ENCODE peak calls at places on chromosome 14, in nine cellular contexts. Z, L, T, S, W, D, J, I and O are unnamed samples.

GRCh38 chr14:74049886-74050495 is 30.8 kb downstream of the BBOF1 start:
- DNase-seq in L (no peak), D (no peak), J (peak; percentile 6), Z (no peak), I (no peak), T (no peak), W (no peak), S (no peak), O (no peak)

GRCh38 chr14:20989464-20989786 is 355 bp upstream of the METTL17 start:
- DNase-seq in L (no peak), Z (no peak), J (no peak), S (no peak), W (no peak), D (no peak), I (no peak), T (no peak), O (no peak)

GRCh38 chr14:72781476-72782181 is 112.3 kb downstream of the DPF3 start:
- DNase-seq in T (peak; percentile 56), W (peak; percentile 14), I (no peak), L (peak; percentile 53), D (peak; percentile 83), Z (peak; percentile 16), J (peak; percentile 67), S (peak; percentile 47), O (no peak)

GRCh38 chr14:55103005-55103640 is 25.9 kb upstream of the LGALS3 start:
- DNase-seq in S (peak; percentile 79), D (peak; percentile 96), Z (peak; percentile 97), T (peak; percentile 97), J (peak; percentile 99), L (peak; percentile 97), I (peak; percentile 88), W (peak; percentile 96), O (peak; percentile 36)

GRCh38 chr14:65588426-65589140 is 176.1 kb downstream of the FUT8 start:
- DNase-seq in J (peak; percentile 17), S (no peak), D (peak; percentile 28), L (peak; percentile 44), I (no peak), Z (no peak), T (no peak), W (no peak), O (no peak)

GRCh38 chr14:75123991-75124390 is 2.9 kb downstream of the NEK9 start:
- DNase-seq in I (no peak), L (peak; percentile 84), J (peak; percentile 86), Z (peak; percentile 80), D (peak; percentile 73), W (no peak), S (peak; percentile 62), T (no peak), O (no peak)

GRCh38 chr14:52182853-52183252 is 84.6 kb upstream of the PTGDR start:
- DNase-seq in W (no peak), J (no peak), S (no peak), Z (no peak), L (no peak), D (no peak), T (no peak), I (no peak), O (no peak)

GRCh38 chr14:49505026-49505766 is 81.0 kb downstream of the RPS29 start:
- DNase-seq in Z (no peak), T (no peak), S (no peak), W (peak; percentile 83), I (no peak), L (no peak), D (no peak), J (no peak), O (no peak)

GRCh38 chr14:74792249-74793039 is 29.3 kb downstream of the YLPM1 start:
- DNase-seq in W (no peak), T (no peak), L (peak; percentile 28), I (no peak), Z (no peak), S (no peak), J (peak; percentile 15), D (no peak), O (no peak)

GRCh38 chr14:23095196-23096108 is at the start of gene C14orf119:
- DNase-seq in D (peak; percentile 100), Z (peak; percentile 100), W (peak; percentile 98), L (peak; percentile 100), I (peak; percentile 100), J (peak; percentile 99), S (peak; percentile 100), T (peak; percentile 100), O (peak; percentile 100)

GRCh38 chr14:50342211-50343080 is 30.3 kb downstream of the DMAC2L start:
- DNase-seq in J (peak; percentile 79), I (peak; percentile 76), T (peak; percentile 89), L (peak; percentile 81), S (peak; percentile 84), Z (peak; percentile 30), W (peak; percentile 17), D (peak; percentile 64), O (peak; percentile 30)

GRCh38 chr14:59897757-59898383 is 22.1 kb upstream of the LRRC9 start:
- DNase-seq in L (peak; percentile 41), D (peak; percentile 51), J (peak; percentile 25), W (peak; percentile 58), I (no peak), Z (peak; percentile 73), T (no peak), S (peak; percentile 25), O (peak; percentile 23)

GRCh38 chr14:96741151-96741977 is 55.8 kb upstream of the VRK1 start:
- DNase-seq in T (peak; percentile 89), D (peak; percentile 38), J (peak; percentile 12), L (peak; percentile 56), S (peak; percentile 37), W (peak; percentile 81), I (no peak), Z (peak; percentile 43), O (peak; percentile 88)

GRCh38 chr14:94037954-94038353 is 11.8 kb downstream of the OTUB2 start:
- DNase-seq in W (no peak), S (no peak), J (no peak), D (no peak), I (no peak), Z (no peak), L (no peak), T (no peak), O (no peak)

DNA sequence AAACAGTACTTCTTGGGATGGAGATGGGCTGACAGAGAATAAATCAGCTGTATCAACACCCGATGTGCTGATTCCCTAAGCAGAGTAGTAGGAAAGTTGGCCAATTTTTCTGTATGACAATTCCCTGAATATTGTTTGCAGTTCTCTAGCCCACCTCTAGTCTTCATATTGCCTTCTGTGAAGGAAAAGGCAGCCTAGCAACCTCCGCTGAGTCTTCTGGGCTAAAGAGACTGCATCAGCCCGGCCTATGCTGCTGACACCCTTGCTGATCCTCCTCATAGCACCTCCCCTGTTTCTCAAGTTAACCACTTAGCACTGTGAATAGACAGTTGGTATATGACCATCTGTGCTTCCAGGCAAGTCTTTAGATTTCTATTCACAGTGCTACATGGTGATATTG is 161.1 kb upstream of the EGLN3 start:
- DNase-seq in I (no peak), D (no peak), T (no peak), W (no peak), S (no peak), J (no peak), L (no peak), Z (no peak), O (no peak)
- TF ChIP-seq CTCF in I (no peak), D (no peak), T (no peak), W (no peak), S (no peak), J (peak; percentile 5), L (no peak), Z (no peak), O (no peak)

DNA sequence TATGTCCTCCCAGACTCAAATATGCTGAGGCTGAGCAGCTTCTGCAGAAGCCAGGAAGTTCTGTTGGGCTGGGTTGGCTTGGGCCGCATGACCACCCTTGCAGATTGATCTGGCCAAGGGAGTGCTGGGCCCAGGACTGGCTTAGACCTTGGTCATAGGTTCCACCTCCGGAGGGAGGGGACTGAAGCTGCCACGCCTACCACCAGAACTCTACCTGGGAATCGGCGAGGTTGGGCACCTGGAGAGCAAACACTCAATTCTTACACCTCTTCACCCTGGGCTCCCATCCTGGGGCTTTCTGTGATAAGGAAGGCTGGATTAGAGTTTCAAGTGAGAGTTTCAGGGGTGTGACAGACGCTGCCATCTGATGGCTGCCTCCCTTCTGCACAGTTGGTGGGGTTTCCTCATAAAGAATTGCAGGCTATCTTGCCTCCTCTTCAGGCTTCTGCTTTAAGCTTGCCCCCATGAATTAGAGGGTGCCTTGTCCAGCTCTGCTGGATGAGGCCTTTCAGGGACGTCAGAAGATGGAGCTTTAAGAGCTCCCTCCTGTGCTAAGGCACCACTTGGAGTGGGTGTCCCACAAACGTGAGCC is 5.8 kb downstream of the SLC24A4 start:
- DNase-seq in D (no peak), L (no peak), S (no peak), J (no peak), Z (no peak), I (no peak), T (no peak), W (no peak), O (no peak)
- TF ChIP-seq CTCF in D (no peak), L (no peak), S (no peak), J (peak; percentile 26), Z (no peak), I (no peak), T (no peak), W (no peak), O (no peak)

GRCh38 chr14:92603309-92604257 is 90.0 kb downstream of the RIN3 start:
- DNase-seq in I (peak; percentile 89), J (peak; percentile 71), T (no peak), L (peak; percentile 93), W (no peak), Z (peak; percentile 45), S (peak; percentile 62), D (peak; percentile 76), O (peak; percentile 42)
- TF ChIP-seq CTCF in I (peak; percentile 60), J (no peak), T (no peak), L (peak; percentile 6), W (no peak), Z (peak; percentile 30), S (peak; percentile 40), D (peak; percentile 5), O (no peak)

GRCh38 chr14:61751475-61751989 is 10.7 kb upstream of the SNAPC1 start:
- DNase-seq in D (no peak), W (no peak), Z (no peak), T (no peak), L (peak; percentile 31), S (no peak), J (no peak), I (no peak), O (no peak)

GRCh38 chr14:61756135-61756534 is 6.1 kb upstream of the SNAPC1 start:
- DNase-seq in T (no peak), Z (no peak), S (no peak), W (no peak), L (peak; percentile 55), I (no peak), D (no peak), J (no peak), O (no peak)

GRCh38 chr14:61754627-61755381 is 7.4 kb upstream of the SNAPC1 start:
- DNase-seq in Z (no peak), L (peak; percentile 58), W (no peak), I (no peak), S (no peak), D (no peak), T (no peak), J (peak; percentile 43), O (no peak)

GRCh38 chr14:61752626-61753025 is 9.6 kb upstream of the SNAPC1 start:
- DNase-seq in J (no peak), S (no peak), T (no peak), W (no peak), I (no peak), L (peak; percentile 51), Z (no peak), D (peak; percentile 46), O (no peak)

DNA sequence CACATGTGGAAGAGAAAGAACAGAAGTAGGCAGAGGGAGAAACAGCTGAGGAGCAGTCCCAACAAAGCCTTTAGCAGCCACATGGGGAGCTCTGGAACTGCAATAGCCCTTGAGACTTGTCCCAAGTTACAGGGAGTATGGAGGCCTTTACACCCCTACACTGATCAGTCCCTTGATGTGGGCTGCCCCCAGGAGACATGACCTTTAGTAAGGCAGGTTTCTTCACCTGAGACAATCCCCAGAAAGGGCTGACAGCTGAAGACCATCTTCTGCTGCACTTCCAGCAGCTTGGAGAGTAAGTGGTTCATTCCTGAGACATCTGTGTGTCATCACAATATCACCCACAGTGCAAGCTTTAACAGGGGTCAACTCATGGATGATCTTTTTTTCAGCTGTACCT is 8.6 kb upstream of the SNAPC1 start:
- DNase-seq in J (peak; percentile 46), T (no peak), S (no peak), I (no peak), D (no peak), Z (no peak), W (no peak), L (peak; percentile 58), O (no peak)
- TF ChIP-seq CTCF in J (peak; percentile 27), T (no peak), S (no peak), I (no peak), D (peak; percentile 16), Z (no peak), W (no peak), L (peak; percentile 30), O (no peak)